ENCODE peak calls at places on chromosomes 1 and 21, in six cellular contexts. One of them, this sample, is unnamed.

GRCh38 chr21:33205476-33205875 is 24.3 kb upstream of the IFNAR2 start:
- DNase-seq in IMR-90: no peak
- DNase-seq in mesendoderm: no peak
- DNase-seq in neuronal stem cell: no peak
- DNase-seq in H9: no peak
- DNase-seq in H1: no peak
- DNase-seq in this sample: no peak

GRCh38 chr1:78279051-78279450 is 211.7 kb upstream of the PTGFR start:
- DNase-seq in IMR-90: peak
- DNase-seq in mesendoderm: no peak
- DNase-seq in neuronal stem cell: no peak
- DNase-seq in H9: no peak
- DNase-seq in H1: no peak
- DNase-seq in this sample: no peak

GRCh38 chr1:240308061-240308460 is 216.4 kb downstream of the FMN2 start:
- DNase-seq in IMR-90: no peak
- DNase-seq in mesendoderm: no peak
- DNase-seq in neuronal stem cell: no peak
- DNase-seq in H9: no peak
- DNase-seq in H1: no peak
- DNase-seq in this sample: no peak

GRCh38 chr21:34147835-34148804 is 74.7 kb downstream of the MRPS6 start:
- DNase-seq in IMR-90: peak
- DNase-seq in mesendoderm: no peak
- DNase-seq in neuronal stem cell: no peak
- DNase-seq in H9: no peak
- DNase-seq in H1: no peak
- DNase-seq in this sample: no peak

GRCh38 chr1:183956559-183957188 is 80.9 kb downstream of the COLGALT2 start:
- DNase-seq in IMR-90: peak
- DNase-seq in mesendoderm: peak
- DNase-seq in neuronal stem cell: no peak
- DNase-seq in H9: no peak
- DNase-seq in H1: no peak
- DNase-seq in this sample: no peak

GRCh38 chr1:230026572-230026971 is 40.5 kb upstream of the GALNT2 start:
- DNase-seq in IMR-90: no peak
- DNase-seq in mesendoderm: no peak
- DNase-seq in neuronal stem cell: no peak
- DNase-seq in H9: no peak
- DNase-seq in H1: no peak
- DNase-seq in this sample: no peak

GRCh38 chr1:198771562-198772153 is 132.8 kb downstream of the PTPRC start:
- DNase-seq in IMR-90: peak
- DNase-seq in mesendoderm: peak
- DNase-seq in neuronal stem cell: peak
- DNase-seq in H9: no peak
- DNase-seq in H1: no peak
- DNase-seq in this sample: peak

GRCh38 chr1:34759472-34760357 is at the start of gene GJB4:
- DNase-seq in IMR-90: no peak
- DNase-seq in mesendoderm: peak
- DNase-seq in neuronal stem cell: no peak
- DNase-seq in H9: peak
- DNase-seq in H1: no peak
- DNase-seq in this sample: no peak

GRCh38 chr1:209662879-209663327 is 10.7 kb upstream of the LAMB3 start:
- DNase-seq in IMR-90: no peak
- DNase-seq in mesendoderm: no peak
- DNase-seq in neuronal stem cell: no peak
- DNase-seq in H9: no peak
- DNase-seq in H1: no peak
- DNase-seq in this sample: no peak

GRCh38 chr1:51422367-51423097 is 92.2 kb upstream of the TTC39A start:
- DNase-seq in IMR-90: no peak
- DNase-seq in mesendoderm: peak
- DNase-seq in neuronal stem cell: no peak
- DNase-seq in H9: no peak
- DNase-seq in H1: no peak
- DNase-seq in this sample: no peak
- H4K8ac ChIP-seq in IMR-90: no peak
- H4K8ac ChIP-seq in mesendoderm: no peak
- H4K8ac ChIP-seq in neuronal stem cell: no peak
- H4K8ac ChIP-seq in H9: no peak
- H4K8ac ChIP-seq in H1: no peak
- H4K8ac ChIP-seq in this sample: no peak

DNA sequence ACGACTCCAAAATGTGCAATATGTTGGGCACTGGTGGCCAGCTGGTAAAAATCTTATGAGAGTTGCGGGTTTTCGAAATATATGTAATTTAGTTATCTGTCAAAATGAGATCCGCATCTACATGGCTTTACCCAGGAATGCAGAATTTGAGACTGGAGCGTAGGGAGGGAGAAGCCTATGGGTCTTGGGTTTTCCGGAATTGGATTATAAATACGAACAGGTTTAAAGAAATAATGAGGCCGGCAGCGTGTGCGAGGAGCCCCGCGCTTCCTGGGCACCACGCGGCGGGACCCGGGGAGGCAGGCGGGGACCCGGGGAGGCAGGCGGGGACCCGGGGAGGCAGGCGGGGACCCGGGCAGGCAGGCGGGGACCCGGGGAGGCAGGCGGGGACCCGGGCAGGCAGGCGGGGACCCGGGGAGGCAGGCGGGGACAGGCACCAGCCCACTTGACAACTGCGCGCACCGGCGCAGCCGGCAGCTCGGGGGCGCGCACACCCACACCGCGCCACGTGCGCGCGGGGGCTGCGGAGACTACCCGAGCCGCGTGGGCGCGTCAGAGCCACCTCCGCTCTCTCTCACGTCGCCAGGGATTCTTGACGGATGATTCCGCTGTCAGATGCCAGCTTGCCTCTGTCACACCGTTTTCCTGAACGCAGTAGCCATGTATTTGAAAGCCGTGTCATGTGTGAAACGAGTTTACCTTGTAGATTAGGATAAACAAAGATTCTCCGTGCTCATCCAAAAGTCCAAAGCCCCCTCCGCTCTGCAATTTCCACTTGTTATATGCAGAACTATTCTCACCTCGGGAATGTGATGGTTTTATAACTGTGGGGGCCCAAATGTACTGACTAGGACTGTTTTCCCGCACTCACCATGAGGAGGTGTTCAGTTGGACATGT is 54.3 kb upstream of the HNRNPU start:
- DNase-seq in IMR-90: peak
- DNase-seq in mesendoderm: peak
- DNase-seq in neuronal stem cell: peak
- DNase-seq in H9: no peak
- DNase-seq in H1: no peak
- DNase-seq in this sample: peak
- H2BK120ac ChIP-seq in IMR-90: no peak
- H2BK120ac ChIP-seq in mesendoderm: no peak
- H2BK120ac ChIP-seq in neuronal stem cell: no peak
- H2BK120ac ChIP-seq in H9: no peak
- H2BK120ac ChIP-seq in H1: no peak
- H2BK120ac ChIP-seq in this sample: no peak

DNA sequence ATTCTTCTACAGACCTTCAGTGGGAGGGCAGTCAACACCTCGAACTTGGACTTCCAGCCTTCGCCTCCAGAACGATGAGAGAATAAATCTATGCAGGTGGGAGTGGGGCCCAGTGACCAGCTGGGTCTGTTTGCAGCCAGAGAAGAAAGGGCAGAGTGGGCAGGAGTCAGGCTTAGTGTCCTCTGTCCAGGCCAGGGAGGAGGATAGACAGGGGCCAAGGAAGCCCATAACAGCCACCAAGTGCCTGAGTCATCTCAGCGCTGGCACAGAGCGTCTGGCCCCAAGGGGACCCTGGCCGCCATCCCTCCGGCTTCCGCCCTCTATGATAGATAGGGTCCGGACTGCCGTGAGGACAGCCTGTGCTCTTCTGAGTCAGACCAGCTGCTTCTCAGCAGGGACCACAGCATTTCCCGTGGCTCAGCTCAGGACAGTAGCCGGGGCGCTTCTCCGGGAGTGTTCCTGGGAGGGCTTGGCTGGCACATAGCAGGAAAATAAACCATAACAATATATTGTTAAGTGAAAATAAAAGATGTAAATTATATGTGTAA is 133.1 kb upstream of the C1orf174 start:
- DNase-seq in IMR-90: no peak
- DNase-seq in mesendoderm: no peak
- DNase-seq in neuronal stem cell: no peak
- DNase-seq in H9: peak
- DNase-seq in H1: no peak
- DNase-seq in this sample: no peak
- H4K8ac ChIP-seq in IMR-90: no peak
- H4K8ac ChIP-seq in mesendoderm: no peak
- H4K8ac ChIP-seq in neuronal stem cell: peak
- H4K8ac ChIP-seq in H9: no peak
- H4K8ac ChIP-seq in H1: no peak
- H4K8ac ChIP-seq in this sample: no peak

GRCh38 chr1:31627301-31627929 is 9.9 kb downstream of the HCRTR1 start:
- DNase-seq in IMR-90: no peak
- DNase-seq in mesendoderm: no peak
- DNase-seq in neuronal stem cell: no peak
- DNase-seq in H9: no peak
- DNase-seq in H1: no peak
- DNase-seq in this sample: no peak
- H2BK120ac ChIP-seq in IMR-90: no peak
- H2BK120ac ChIP-seq in mesendoderm: no peak
- H2BK120ac ChIP-seq in neuronal stem cell: no peak
- H2BK120ac ChIP-seq in H9: no peak
- H2BK120ac ChIP-seq in H1: no peak
- H2BK120ac ChIP-seq in this sample: peak

GRCh38 chr1:244381887-244382565 is 69.7 kb downstream of the ADSS2 start:
- DNase-seq in IMR-90: peak
- DNase-seq in mesendoderm: no peak
- DNase-seq in neuronal stem cell: no peak
- DNase-seq in H9: no peak
- DNase-seq in H1: no peak
- DNase-seq in this sample: peak
- H4K8ac ChIP-seq in IMR-90: no peak
- H4K8ac ChIP-seq in mesendoderm: no peak
- H4K8ac ChIP-seq in neuronal stem cell: no peak
- H4K8ac ChIP-seq in H9: no peak
- H4K8ac ChIP-seq in H1: no peak
- H4K8ac ChIP-seq in this sample: no peak

DNA sequence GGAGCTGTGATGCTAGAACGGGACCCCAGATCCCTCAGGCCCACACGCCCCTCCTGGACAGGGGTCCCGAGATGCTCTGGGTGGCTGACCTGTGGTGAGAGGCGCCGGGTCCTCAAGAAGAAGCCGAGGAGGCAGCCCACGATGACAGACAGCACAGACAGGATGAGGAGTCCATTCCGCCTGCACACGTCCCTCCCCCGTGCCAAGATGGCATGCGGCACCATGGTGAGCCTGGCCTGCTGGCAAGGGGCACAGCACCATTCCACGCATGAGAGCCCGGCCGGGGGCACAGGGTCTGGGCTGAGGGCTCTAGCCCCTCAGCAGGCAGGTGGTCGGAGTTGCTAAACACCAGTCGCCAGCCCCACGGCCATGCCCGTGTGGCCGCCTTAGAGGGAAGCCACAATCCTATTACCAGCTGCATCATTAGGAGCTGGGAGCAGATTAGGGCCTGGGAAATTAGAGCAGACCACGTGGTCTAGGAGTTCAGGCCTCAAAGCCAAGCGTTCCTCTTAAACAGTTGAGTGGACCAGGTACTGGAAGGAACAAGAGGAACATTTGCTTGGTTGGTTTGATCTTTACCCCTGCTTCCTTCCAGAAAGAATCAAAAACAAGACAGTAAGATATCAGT is at the start of gene SLC1A7:
- DNase-seq in IMR-90: no peak
- DNase-seq in mesendoderm: no peak
- DNase-seq in neuronal stem cell: no peak
- DNase-seq in H9: no peak
- DNase-seq in H1: no peak
- DNase-seq in this sample: no peak
- H2BK120ac ChIP-seq in IMR-90: peak
- H2BK120ac ChIP-seq in mesendoderm: no peak
- H2BK120ac ChIP-seq in neuronal stem cell: peak
- H2BK120ac ChIP-seq in H9: no peak
- H2BK120ac ChIP-seq in H1: no peak
- H2BK120ac ChIP-seq in this sample: no peak

GRCh38 chr1:7470904-7471638 is 300.0 kb upstream of the VAMP3 start:
- DNase-seq in IMR-90: peak
- DNase-seq in mesendoderm: no peak
- DNase-seq in neuronal stem cell: no peak
- DNase-seq in H9: no peak
- DNase-seq in H1: no peak
- DNase-seq in this sample: peak
- H4K8ac ChIP-seq in IMR-90: peak
- H4K8ac ChIP-seq in mesendoderm: no peak
- H4K8ac ChIP-seq in neuronal stem cell: no peak
- H4K8ac ChIP-seq in H9: no peak
- H4K8ac ChIP-seq in H1: no peak
- H4K8ac ChIP-seq in this sample: no peak